ENCODE peak calls at places on chromosomes 13 and 19, in ten cellular contexts. B, G, L, H, T, F, R, E, D and Q are unnamed samples.

GRCh38 chr19:36169084-36169760 is 17.0 kb upstream of the COX7A1 start:
- DNase-seq in R (no peak), E (no peak), D (no peak), B (no peak), F (no peak), L (peak; percentile 87), H (peak; percentile 18), G (no peak), T (no peak), Q (no peak)

GRCh38 chr13:75226092-75226491 is 255.9 kb downstream of the TBC1D4 start:
- DNase-seq in E (no peak), G (no peak), H (no peak), T (no peak), F (no peak), L (no peak), D (no peak), B (no peak), R (no peak), Q (no peak)

GRCh38 chr13:80458546-80458945 is 117.6 kb upstream of the SPRY2 start:
- DNase-seq in B (no peak), D (no peak), E (no peak), R (no peak), H (no peak), F (peak; percentile 62), G (no peak), L (no peak), T (no peak), Q (no peak)

GRCh38 chr13:70390968-70391367 is 282.7 kb upstream of the KLHL1 start:
- DNase-seq in L (no peak), R (no peak), F (no peak), E (no peak), T (no peak), G (no peak), B (no peak), H (no peak), D (no peak), Q (no peak)

GRCh38 chr13:83272076-83272475 is 610.2 kb downstream of the SLITRK1 start:
- DNase-seq in E (no peak), T (no peak), R (no peak), H (no peak), F (no peak), L (no peak), B (no peak), D (no peak), G (no peak), Q (no peak)

GRCh38 chr13:99382428-99383133 is 75.4 kb upstream of the GPR183 start:
- DNase-seq in H (no peak), E (no peak), F (no peak), B (no peak), R (no peak), L (no peak), G (peak; percentile 34), T (no peak), D (no peak), Q (peak; percentile 70)

GRCh38 chr19:13101590-13102415 is 855 bp downstream of the LYL1 start:
- DNase-seq in B (no peak), D (no peak), L (no peak), E (no peak), T (peak; percentile 75), R (no peak), G (no peak), H (no peak), F (no peak), Q (no peak)

GRCh38 chr19:7145494-7145893 is 76.0 kb downstream of the ZNF557 start:
- DNase-seq in L (no peak), E (no peak), R (no peak), F (no peak), B (no peak), G (no peak), H (no peak), T (peak; percentile 58), D (no peak), Q (no peak)

GRCh38 chr13:106348032-106348431 is 187.4 kb downstream of the EFNB2 start:
- DNase-seq in F (peak; percentile 68), G (no peak), E (no peak), L (no peak), R (no peak), D (no peak), H (no peak), B (no peak), T (no peak), Q (no peak)

GRCh38 chr19:6204212-6204611 is 68.7 kb downstream of the ACSBG2 start:
- DNase-seq in G (no peak), B (peak; percentile 50), T (peak; percentile 65), H (no peak), E (no peak), D (no peak), F (no peak), L (no peak), R (no peak), Q (no peak)

GRCh38 chr13:105377452-105377851 is 1158.0 kb downstream of the EFNB2 start:
- DNase-seq in R (no peak), T (no peak), H (no peak), F (no peak), G (no peak), D (no peak), L (no peak), B (no peak), E (no peak), Q (no peak)

GRCh38 chr13:87952377-87952776 is 281.2 kb downstream of the SLITRK5 start:
- DNase-seq in E (no peak), D (no peak), B (no peak), R (no peak), T (no peak), G (no peak), F (no peak), H (no peak), L (no peak), Q (no peak)

GRCh38 chr13:51731759-51732158 is 72.2 kb downstream of the DHRS12 start:
- DNase-seq in E (no peak), T (no peak), D (no peak), F (no peak), H (no peak), L (no peak), B (no peak), G (no peak), R (no peak), Q (no peak)

GRCh38 chr13:20553309-20553708 is 13.6 kb upstream of the IFT88 start:
- DNase-seq in G (no peak), F (no peak), B (no peak), E (no peak), H (no peak), L (no peak), R (no peak), D (no peak), T (peak; percentile 83), Q (no peak)

GRCh38 chr19:51246153-51246552 is 4.7 kb upstream of the SIGLECL1 start:
- DNase-seq in L (no peak), D (no peak), B (no peak), E (no peak), H (no peak), T (peak; percentile 3), R (no peak), F (peak; percentile 35), G (no peak), Q (no peak)

GRCh38 chr19:37961198-37961597 is 54.2 kb downstream of the SIPA1L3 start:
- DNase-seq in D (no peak), T (no peak), F (no peak), E (no peak), G (no peak), L (no peak), R (no peak), H (no peak), B (no peak), Q (no peak)

GRCh38 chr13:26983533-26984315 is 187.9 kb downstream of the USP12 start:
- DNase-seq in T (no peak), B (no peak), H (no peak), G (no peak), R (no peak), D (no peak), F (no peak), L (no peak), E (no peak), Q (no peak)
- H3K27ac ChIP-seq in T (peak overlapping the region; percentile 86), B (peak overlapping the region; percentile 64), H (peak overlapping the region; percentile 70), G (no peak overlapping the region), R (peak overlapping the region; percentile 58), D (peak overlapping the region; percentile 64), F (peak overlapping the region; percentile 4), L (no peak overlapping the region), E (peak overlapping the region; percentile 89), Q (peak overlapping the region; percentile 82)

DNA sequence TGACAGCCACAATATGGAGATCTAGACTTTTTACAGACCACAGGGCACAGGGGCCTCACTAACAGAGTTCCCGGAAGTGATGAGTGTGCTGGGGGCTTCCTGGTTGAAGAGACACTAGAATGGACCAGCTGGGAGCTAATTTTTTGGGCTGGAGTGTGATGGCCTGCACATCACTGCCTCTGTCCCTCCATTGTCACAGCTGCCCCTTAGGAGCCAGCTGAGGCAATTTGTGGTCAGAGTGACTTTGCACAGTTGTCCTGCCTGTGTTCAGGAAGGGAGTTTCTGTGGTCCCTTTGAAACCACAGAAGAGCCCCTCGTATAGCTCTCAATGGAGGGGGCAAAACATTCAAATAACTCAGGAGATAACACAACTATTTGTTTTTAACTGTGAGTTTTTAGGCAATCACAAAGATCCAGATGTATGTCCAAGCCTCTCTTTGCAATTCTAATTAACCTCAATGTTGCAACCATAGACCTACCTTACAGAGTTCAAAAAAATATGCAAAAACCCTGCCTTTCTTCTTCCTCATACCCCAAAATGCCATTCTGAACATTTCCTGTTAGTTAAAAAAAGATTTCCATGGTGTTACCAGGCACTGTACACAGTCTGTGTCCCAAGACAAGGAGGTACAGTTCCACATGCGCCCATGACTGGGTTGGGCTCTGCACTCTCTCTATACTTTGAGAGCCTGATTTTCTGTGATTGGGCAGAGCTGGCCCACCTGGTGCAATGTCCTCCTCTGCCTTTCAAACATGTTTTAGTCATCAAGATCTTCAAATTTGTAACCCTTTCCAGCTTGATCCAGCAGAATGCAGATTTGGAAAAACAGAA is 2.4 kb downstream of the ALOX5AP start:
- DNase-seq in L (no peak), G (no peak), B (no peak), F (no peak), T (no peak), E (no peak), D (no peak), R (peak; percentile 82), H (no peak), Q (no peak)
- H3K27ac ChIP-seq in L (no peak overlapping the region), G (peak overlapping the region; percentile 11), B (no peak overlapping the region), F (no peak overlapping the region), T (no peak overlapping the region), E (no peak overlapping the region), D (no peak overlapping the region), R (peak overlapping the region; percentile 80), H (peak overlapping the region; percentile 44), Q (peak overlapping the region; percentile 23)

DNA sequence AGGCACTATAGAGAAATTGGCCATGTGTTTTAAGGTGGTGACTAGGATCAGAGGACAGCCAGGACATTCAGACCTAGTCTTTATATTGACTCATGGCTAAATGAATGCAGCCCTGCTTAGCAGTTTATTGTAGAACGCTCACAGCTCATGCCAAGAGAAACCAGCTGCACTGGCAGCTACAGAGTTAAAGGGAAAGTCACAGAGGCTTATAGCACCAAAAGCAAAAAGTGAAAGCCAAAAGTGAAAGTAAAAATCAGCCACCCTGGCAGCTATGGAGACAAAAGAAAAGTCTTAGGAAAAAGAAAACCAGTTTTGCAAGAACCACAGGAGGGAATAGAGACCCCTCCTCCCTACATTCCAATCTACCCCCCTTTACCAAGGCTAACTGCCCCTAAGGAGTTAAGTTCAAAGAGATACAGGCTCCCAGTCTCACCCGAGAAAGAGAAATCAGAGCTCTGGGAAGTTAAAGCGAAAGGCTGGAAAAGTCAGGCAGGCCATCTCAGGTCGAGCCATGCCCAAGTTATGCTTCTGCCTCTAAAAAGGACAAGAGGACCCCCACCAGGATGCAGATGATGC is 99.0 kb downstream of the ZNF429 start:
- DNase-seq in D (no peak), F (no peak), E (no peak), R (no peak), H (peak; percentile 14), G (no peak), T (no peak), B (no peak), L (no peak), Q (no peak)
- H3K27ac ChIP-seq in D (peak overlapping the region; percentile 74), F (no peak overlapping the region), E (no peak overlapping the region), R (peak overlapping the region; percentile 59), H (peak overlapping the region; percentile 85), G (peak overlapping the region; percentile 54), T (no peak overlapping the region), B (peak overlapping the region; percentile 68), L (no peak overlapping the region), Q (peak overlapping the region; percentile 59)

GRCh38 chr19:49678970-49679831 is 2.1 kb downstream of the PRMT1 start:
- DNase-seq in T (no peak), E (no peak), H (no peak), R (peak; percentile 75), F (no peak), L (peak; percentile 82), D (peak; percentile 48), G (no peak), B (no peak), Q (no peak)
- H3K27ac ChIP-seq in T (no peak overlapping the region), E (no peak overlapping the region), H (peak overlapping the region; percentile 98), R (no peak overlapping the region), F (no peak overlapping the region), L (peak overlapping the region; percentile 99), D (no peak overlapping the region), G (peak overlapping the region; percentile 98), B (peak overlapping the region; percentile 72), Q (no peak overlapping the region)